ENCODE peak calls at places on chromosomes 16 and 17, in nine cellular contexts. C is lower lobe of right lung; O is colonic mucosa; U is left ventricle myocardium inferior; T is CD8-positive, alpha-beta memory T cell; B is heart left ventricle; D is body of pancreas; W is right cardiac atrium; M is fibroblast of lung. H is an unnamed sample. For H3K9me3 and H3K4me1, the result is how much of the 10 kb centered on the place peaks cover.

GRCh38 chr17:17943281-17943984 is 28.8 kb downstream of the TOM1L2 start:
- DNase-seq in D (no peak), O (no peak), B (no peak), W (no peak), T (no peak), U (no peak), M (no peak), C (no peak), H (no peak)

GRCh38 chr16:67951485-67951884 is 7.6 kb upstream of the LCAT start:
- DNase-seq in M (no peak), W (peak), D (no peak), O (no peak), C (no peak), U (peak), B (peak), T (no peak), H (no peak)

GRCh38 chr17:59347975-59348391 is 16.5 kb downstream of the YPEL2 start:
- DNase-seq in W (no peak), C (no peak), T (no peak), B (no peak), U (no peak), D (no peak), O (no peak), M (no peak), H (no peak)

GRCh38 chr17:2043785-2044184 is 2.0 kb downstream of the OVCA2 start:
- DNase-seq in C (no peak), O (no peak), W (no peak), M (peak), T (no peak), D (no peak), U (no peak), B (no peak), H (no peak)

GRCh38 chr17:13993106-13993505 is 76.2 kb upstream of the COX10 start:
- DNase-seq in D (no peak), O (no peak), C (no peak), W (no peak), B (no peak), T (no peak), M (no peak), U (no peak), H (no peak)

GRCh38 chr16:73058221-73058615 is 10.3 kb upstream of the ZFHX3 start:
- DNase-seq in M (no peak), U (peak), C (peak), D (peak), O (no peak), T (no peak), B (peak), W (peak), H (peak)

GRCh38 chr16:89478576-89479221 is 11.7 kb downstream of the ANKRD11 start:
- DNase-seq in D (no peak), O (no peak), C (no peak), T (no peak), U (no peak), W (no peak), B (no peak), M (no peak), H (no peak)

GRCh38 chr17:73283841-73284282 is 22.2 kb upstream of the CPSF4L start:
- DNase-seq in M (no peak), T (no peak), O (no peak), C (no peak), U (no peak), W (no peak), D (no peak), B (peak), H (no peak)

DNA sequence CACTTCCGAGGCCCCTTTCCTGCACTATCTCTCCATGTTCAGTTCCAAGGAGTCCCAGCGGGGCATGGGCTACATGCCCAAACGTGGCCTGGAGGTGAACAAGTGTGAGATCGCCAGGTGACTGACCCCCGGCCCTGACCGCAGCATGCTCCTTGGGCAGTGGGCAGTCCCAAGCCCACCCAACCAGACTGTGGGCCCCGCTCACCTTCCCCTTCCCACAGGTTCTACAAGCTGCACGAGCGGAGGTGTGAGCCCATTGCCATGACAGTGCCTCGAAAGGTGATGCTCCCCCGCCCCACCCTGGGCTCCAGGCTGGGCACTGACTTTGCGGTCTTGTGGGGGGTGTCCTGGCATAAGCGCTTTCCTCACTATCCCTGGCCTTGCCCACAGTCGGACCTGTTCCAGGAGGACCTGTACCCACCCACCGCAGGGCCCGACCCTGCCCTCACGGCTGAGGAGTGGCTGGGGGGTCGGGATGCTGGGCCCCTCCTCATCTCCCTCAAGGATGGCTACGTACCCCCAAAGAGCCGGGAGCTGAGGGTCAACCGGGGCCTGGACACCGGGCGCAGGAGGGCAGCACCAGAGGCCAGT is 4.7 kb downstream of the CORO1A start:
- DNase-seq in W (peak), O (no peak), T (no peak), B (no peak), C (peak), U (no peak), M (no peak), D (no peak), H (no peak)
- H3K27ac ChIP-seq in W (no peak), O (no peak), T (no peak), B (no peak), C (no peak), U (no peak), M (no peak), D (no peak), H (no peak)

GRCh38 chr16:34802848-34803599 is 1343.6 kb downstream of the TP53TG3F start:
- DNase-seq in U (no peak), T (no peak), M (no peak), B (no peak), W (no peak), D (no peak), C (no peak), O (no peak), H (no peak)
- H3K9me3 ChIP-seq in U (under half), T (under half), M (under half), B (under half), W (under half), D (under half), C (under half), O (under half), H (under half)

DNA sequence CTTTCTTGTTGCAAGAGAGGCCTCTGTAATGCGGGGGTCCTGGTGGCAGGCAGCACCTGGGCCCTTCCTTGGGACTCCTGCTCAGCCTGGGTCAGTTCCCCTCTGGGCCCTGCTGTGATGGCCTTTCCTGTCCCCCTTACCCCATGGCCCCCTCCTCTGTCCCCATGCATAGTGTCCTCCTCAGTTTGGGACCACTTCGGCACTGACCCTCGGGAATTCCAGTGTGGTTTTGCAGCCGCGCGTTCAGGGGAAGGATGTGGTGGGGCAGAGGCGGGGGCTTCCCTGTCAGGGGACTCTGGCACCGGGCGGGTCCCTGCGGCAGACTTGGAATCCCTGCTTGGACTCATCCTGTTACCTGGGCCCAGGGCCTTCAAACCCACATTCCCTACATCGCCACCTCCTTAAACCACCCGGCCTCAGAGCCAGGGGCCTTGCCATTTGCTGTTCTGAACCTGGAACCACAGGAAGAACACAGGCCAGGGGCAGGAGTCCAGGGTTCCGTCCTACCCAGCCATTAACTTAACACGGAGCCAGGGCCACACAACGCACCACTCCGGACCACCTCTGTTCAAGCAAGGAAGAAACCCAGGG is 31.4 kb upstream of the EIF1 start:
- DNase-seq in C (no peak), M (no peak), D (no peak), O (no peak), U (no peak), B (no peak), W (no peak), T (no peak), H (no peak)
- H3K4me1 ChIP-seq in C (under half), M (under half), D (under half), O (under half), U (under half), B (under half), W (under half), T (under half), H (under half)

GRCh38 chr17:4448197-4448980 is 14.6 kb downstream of the SPNS3 start:
- DNase-seq in W (no peak), U (no peak), M (no peak), B (no peak), O (no peak), T (no peak), C (no peak), D (no peak), H (no peak)

GRCh38 chr17:4453821-4454591 is 20.3 kb downstream of the SPNS3 start:
- DNase-seq in M (no peak), T (no peak), O (peak), D (no peak), W (no peak), C (no peak), B (no peak), U (no peak), H (no peak)

GRCh38 chr17:4446326-4447051 is 12.7 kb downstream of the SPNS3 start:
- DNase-seq in O (no peak), T (no peak), C (no peak), M (no peak), D (no peak), B (no peak), U (no peak), W (no peak), H (no peak)

GRCh38 chr17:4449736-4450135 is 16.0 kb downstream of the SPNS3 start:
- DNase-seq in O (peak), C (peak), T (no peak), D (no peak), W (no peak), B (no peak), U (no peak), M (no peak), H (peak)

GRCh38 chr17:4450710-4451316 is 17.1 kb downstream of the SPNS3 start:
- DNase-seq in W (no peak), M (no peak), T (no peak), C (no peak), U (no peak), O (no peak), D (no peak), B (no peak), H (no peak)
- H3K27ac ChIP-seq in W (no peak), M (no peak), T (no peak), C (no peak), U (no peak), O (no peak), D (no peak), B (no peak), H (no peak)

GRCh38 chr17:83152745-83153611 is 73.6 kb downstream of the METRNL start:
- DNase-seq in D (peak), O (no peak), M (no peak), U (peak), T (no peak), C (peak), B (peak), W (peak), H (no peak)
- H3K9me3 ChIP-seq in D (under half), O (under half), M (under half), U (under half), T (under half), C (under half), B (under half), W (under half), H (under half)

H was measured in upper lobe of right lung.